ENCODE peak calls at places on chromosomes 12 and 14, in eight cellular contexts. D, S, K, Y, X, B, M and C are unnamed samples.

GRCh38 chr14:64953661-64954060 is 11.1 kb upstream of the GPX2 start:
- DNase-seq in B (no peak), X (no peak), S (no peak), Y (no peak), K (no peak), D (no peak), M (no peak), C (no peak)

GRCh38 chr12:112151766-112152541 is 26.6 kb downstream of the TRAFD1 start:
- DNase-seq in B (no peak), Y (no peak), M (no peak), K (no peak), S (no peak), D (no peak), X (no peak), C (no peak)

GRCh38 chr12:93191956-93192355 is 185.8 kb upstream of the NUDT4 start:
- DNase-seq in S (no peak), X (no peak), K (peak; percentile 80), Y (no peak), M (no peak), D (no peak), B (no peak), C (peak; percentile 25)

GRCh38 chr14:98961191-98961590 is 310.8 kb downstream of the BCL11B start:
- DNase-seq in K (no peak), M (no peak), B (no peak), Y (no peak), X (no peak), D (no peak), S (no peak), C (no peak)

GRCh38 chr12:86724716-86725115 is 468.5 kb upstream of the MGAT4C start:
- DNase-seq in K (peak; percentile 63), X (no peak), B (peak; percentile 27), S (no peak), D (no peak), M (no peak), Y (no peak), C (no peak)

GRCh38 chr14:101704140-101704539 is 57.4 kb upstream of the PPP2R5C start:
- DNase-seq in S (no peak), B (no peak), D (no peak), M (no peak), X (no peak), K (no peak), Y (no peak), C (no peak)

GRCh38 chr14:55976219-55976618 is 142.0 kb upstream of the PELI2 start:
- DNase-seq in Y (no peak), K (no peak), M (peak; percentile 83), S (peak; percentile 39), X (no peak), B (no peak), D (peak; percentile 46), C (peak; percentile 49)

GRCh38 chr12:128807161-128807724 is 16.5 kb downstream of the SLC15A4 start:
- DNase-seq in D (no peak), M (no peak), B (no peak), S (no peak), K (no peak), Y (no peak), X (no peak), C (no peak)

GRCh38 chr12:112380663-112381420 is 1.4 kb downstream of the HECTD4 start:
- DNase-seq in M (peak; percentile 30), X (no peak), D (no peak), B (no peak), Y (no peak), S (no peak), K (no peak), C (no peak)

GRCh38 chr12:120583478-120584030 is 2.4 kb upstream of the POP5 start:
- DNase-seq in X (no peak), K (peak; percentile 60), S (peak; percentile 44), B (peak; percentile 28), D (peak; percentile 8), M (peak; percentile 88), Y (peak; percentile 62), C (peak; percentile 18)

GRCh38 chr14:105067969-105068301 is 2.7 kb upstream of the GPR132 start:
- DNase-seq in M (no peak), B (no peak), S (no peak), K (no peak), D (no peak), X (no peak), Y (no peak), C (no peak)

GRCh38 chr12:91889059-91889458 is 256.6 kb downstream of the BTG1 start:
- DNase-seq in B (no peak), Y (no peak), D (no peak), X (no peak), M (no peak), S (no peak), K (no peak), C (no peak)

GRCh38 chr14:50173891-50174290 is 57.5 kb downstream of the SOS2 start:
- DNase-seq in M (no peak), D (no peak), S (no peak), K (peak; percentile 51), X (no peak), Y (no peak), B (no peak), C (no peak)

GRCh38 chr12:94053676-94054075 is 94.7 kb upstream of the PLXNC1 start:
- DNase-seq in M (no peak), B (no peak), X (no peak), D (no peak), S (no peak), Y (no peak), K (no peak), C (no peak)